ENCODE peak calls at places on chromosome 5, in seven cellular contexts. Y is kidney glomerular epithelial cell; F is occipital lobe; G is amygdala; S is NCI-H82; R is stimulated activated CD8-positive, alpha-beta memory T cell treated with anti-CD3 and anti-CD28 coated beads, Interleukin-2, amount 100 ng/mL, for 48 hours; D is T-helper 9 cell. X is an unnamed sample.

GRCh38 chr5:125695994-125696679 is 727.1 kb upstream of the GRAMD2B start:
- DNase-seq in Y (no peak), F (no peak), G (no peak), S (no peak), R (no peak), D (no peak), X (no peak)

GRCh38 chr5:111513175-111513520 is 813 bp upstream of the STARD4 start:
- DNase-seq in Y (no peak), F (no peak), G (no peak), S (peak), R (no peak), D (no peak), X (no peak)

GRCh38 chr5:167229751-167230150 is 1061.7 kb upstream of the WWC1 start:
- DNase-seq in Y (no peak), F (no peak), G (no peak), S (no peak), R (no peak), D (no peak), X (no peak)

GRCh38 chr5:169691473-169691872 is 54.4 kb downstream of the DOCK2 start:
- DNase-seq in Y (no peak), F (no peak), G (no peak), S (no peak), R (no peak), D (no peak), X (no peak)

GRCh38 chr5:998276-998974 is 10.2 kb upstream of the NKD2 start:
- DNase-seq in Y (no peak), F (no peak), G (no peak), S (no peak), R (no peak), D (no peak), X (no peak)

GRCh38 chr5:110289213-110289810 is 437.2 kb downstream of the TMEM232 start:
- DNase-seq in Y (no peak), F (no peak), G (no peak), S (no peak), R (no peak), D (no peak), X (no peak)

GRCh38 chr5:123705741-123706140 is 193.8 kb downstream of the CSNK1G3 start:
- DNase-seq in Y (no peak), F (no peak), G (no peak), S (no peak), R (no peak), D (no peak), X (no peak)

GRCh38 chr5:6905423-6905822 is 192.2 kb downstream of the TENT4A start:
- DNase-seq in Y (no peak), F (no peak), G (no peak), S (peak), R (no peak), D (no peak), X (no peak)

GRCh38 chr5:34597034-34597433 is 59.1 kb upstream of the RAI14 start:
- DNase-seq in Y (no peak), F (no peak), G (no peak), S (no peak), R (no peak), D (no peak), X (no peak)

GRCh38 chr5:100424787-100425186 is 110.4 kb upstream of the FAM174A start:
- DNase-seq in Y (no peak), F (no peak), G (no peak), S (no peak), R (no peak), D (no peak), X (no peak)

GRCh38 chr5:171966270-171966669 is 40.2 kb downstream of the FBXW11 start:
- DNase-seq in Y (no peak), F (no peak), G (no peak), S (no peak), R (no peak), D (no peak), X (no peak)

GRCh38 chr5:111131356-111131755 is 39.2 kb downstream of the WDR36 start:
- DNase-seq in Y (no peak), F (no peak), G (no peak), S (no peak), R (no peak), D (no peak), X (no peak)

GRCh38 chr5:128271859-128272446 is 188.4 kb downstream of the SLC12A2 start:
- DNase-seq in Y (peak), F (no peak), G (no peak), S (no peak), R (no peak), D (no peak), X (peak)

GRCh38 chr5:121273818-121274433 is 577.8 kb upstream of the FTMT start:
- DNase-seq in Y (peak), F (no peak), G (no peak), S (no peak), R (no peak), D (no peak), X (peak)

GRCh38 chr5:83718195-83718825 is 2.3 kb downstream of the HAPLN1 start:
- DNase-seq in Y (peak), F (no peak), G (no peak), S (peak), R (no peak), D (no peak), X (peak)

X was measured in Caki2.